ENCODE peak calls at places on chromosomes 5 and 9, in nine cellular contexts. One of them, this sample, is unnamed.

GRCh38 chr5:111942661-111943401 is 185.8 kb upstream of the NREP start:
- DNase-seq in CD4-positive, CD25-positive, alpha-beta regulatory T cell: no peak
- DNase-seq in H7: no peak
- DNase-seq in AG04450: no peak
- DNase-seq in cardiac fibroblast: peak; percentile 78
- DNase-seq in mesendoderm: no peak
- DNase-seq in body of pancreas: no peak
- DNase-seq in dorsolateral prefrontal cortex: no peak
- DNase-seq in tibial nerve: no peak
- DNase-seq in this sample: no peak

GRCh38 chr9:127968046-127968445 is 12.7 kb downstream of the EEIG1 start:
- DNase-seq in cardiac fibroblast: peak; percentile 75
- DNase-seq in CD4-positive, CD25-positive, alpha-beta regulatory T cell: no peak
- DNase-seq in dorsolateral prefrontal cortex: no peak
- DNase-seq in mesendoderm: peak; percentile 39
- DNase-seq in H7: no peak
- DNase-seq in tibial nerve: no peak
- DNase-seq in body of pancreas: no peak
- DNase-seq in AG04450: no peak
- DNase-seq in this sample: no peak

GRCh38 chr9:445033-445432 is 230.4 kb downstream of the DOCK8 start:
- DNase-seq in cardiac fibroblast: peak; percentile 18
- DNase-seq in AG04450: no peak
- DNase-seq in CD4-positive, CD25-positive, alpha-beta regulatory T cell: no peak
- DNase-seq in H7: no peak
- DNase-seq in tibial nerve: no peak
- DNase-seq in mesendoderm: no peak
- DNase-seq in dorsolateral prefrontal cortex: no peak
- DNase-seq in body of pancreas: no peak
- DNase-seq in this sample: peak; percentile 39

GRCh38 chr9:71719585-71719984 is 48.7 kb downstream of the CEMIP2 start:
- DNase-seq in AG04450: no peak
- DNase-seq in tibial nerve: no peak
- DNase-seq in body of pancreas: peak; percentile 46
- DNase-seq in H7: no peak
- DNase-seq in cardiac fibroblast: peak; percentile 88
- DNase-seq in dorsolateral prefrontal cortex: no peak
- DNase-seq in CD4-positive, CD25-positive, alpha-beta regulatory T cell: no peak
- DNase-seq in mesendoderm: no peak
- DNase-seq in this sample: no peak

GRCh38 chr5:53130206-53130605 is 20.6 kb upstream of the MOCS2 start:
- DNase-seq in CD4-positive, CD25-positive, alpha-beta regulatory T cell: no peak
- DNase-seq in tibial nerve: no peak
- DNase-seq in cardiac fibroblast: peak; percentile 58
- DNase-seq in body of pancreas: no peak
- DNase-seq in mesendoderm: no peak
- DNase-seq in AG04450: no peak
- DNase-seq in H7: no peak
- DNase-seq in dorsolateral prefrontal cortex: no peak
- DNase-seq in this sample: no peak

GRCh38 chr5:87686018-87686417 is 273.3 kb upstream of the CCNH start:
- DNase-seq in H7: no peak
- DNase-seq in dorsolateral prefrontal cortex: no peak
- DNase-seq in AG04450: no peak
- DNase-seq in cardiac fibroblast: no peak
- DNase-seq in CD4-positive, CD25-positive, alpha-beta regulatory T cell: no peak
- DNase-seq in mesendoderm: no peak
- DNase-seq in body of pancreas: no peak
- DNase-seq in tibial nerve: no peak
- DNase-seq in this sample: no peak

GRCh38 chr9:137370865-137371520 is 52.0 kb downstream of the EXD3 start:
- DNase-seq in cardiac fibroblast: no peak
- DNase-seq in tibial nerve: no peak
- DNase-seq in AG04450: no peak
- DNase-seq in H7: no peak
- DNase-seq in CD4-positive, CD25-positive, alpha-beta regulatory T cell: no peak
- DNase-seq in body of pancreas: peak; percentile 45
- DNase-seq in mesendoderm: no peak
- DNase-seq in dorsolateral prefrontal cortex: peak; percentile 60
- DNase-seq in this sample: no peak

GRCh38 chr9:84781431-84781830 is 111.9 kb downstream of the NTRK2 start:
- DNase-seq in H7: no peak
- DNase-seq in mesendoderm: peak; percentile 39
- DNase-seq in CD4-positive, CD25-positive, alpha-beta regulatory T cell: peak; percentile 18
- DNase-seq in AG04450: no peak
- DNase-seq in body of pancreas: no peak
- DNase-seq in dorsolateral prefrontal cortex: no peak
- DNase-seq in tibial nerve: no peak
- DNase-seq in cardiac fibroblast: peak; percentile 26
- DNase-seq in this sample: no peak

GRCh38 chr5:141374627-141375026 is 936 bp downstream of the PCDHGA6 start:
- DNase-seq in body of pancreas: no peak
- DNase-seq in tibial nerve: no peak
- DNase-seq in dorsolateral prefrontal cortex: no peak
- DNase-seq in H7: no peak
- DNase-seq in AG04450: no peak
- DNase-seq in cardiac fibroblast: no peak
- DNase-seq in mesendoderm: no peak
- DNase-seq in CD4-positive, CD25-positive, alpha-beta regulatory T cell: no peak
- DNase-seq in this sample: no peak

GRCh38 chr9:131282688-131283422 is 6.5 kb upstream of the FAM78A start:
- DNase-seq in CD4-positive, CD25-positive, alpha-beta regulatory T cell: no peak
- DNase-seq in H7: peak; percentile 97
- DNase-seq in cardiac fibroblast: peak; percentile 18
- DNase-seq in dorsolateral prefrontal cortex: no peak
- DNase-seq in mesendoderm: peak; percentile 80
- DNase-seq in AG04450: no peak
- DNase-seq in body of pancreas: no peak
- DNase-seq in tibial nerve: no peak
- DNase-seq in this sample: no peak

GRCh38 chr5:99019254-99019653 is 90.4 kb upstream of the CHD1 start:
- DNase-seq in tibial nerve: no peak
- DNase-seq in mesendoderm: no peak
- DNase-seq in H7: no peak
- DNase-seq in dorsolateral prefrontal cortex: no peak
- DNase-seq in cardiac fibroblast: peak; percentile 61
- DNase-seq in body of pancreas: no peak
- DNase-seq in CD4-positive, CD25-positive, alpha-beta regulatory T cell: no peak
- DNase-seq in AG04450: no peak
- DNase-seq in this sample: no peak

GRCh38 chr5:156934450-156935211 is 28.4 kb downstream of the TIMD4 start:
- DNase-seq in dorsolateral prefrontal cortex: no peak
- DNase-seq in mesendoderm: peak; percentile 46
- DNase-seq in H7: peak; percentile 36
- DNase-seq in AG04450: no peak
- DNase-seq in CD4-positive, CD25-positive, alpha-beta regulatory T cell: peak; percentile 82
- DNase-seq in tibial nerve: no peak
- DNase-seq in cardiac fibroblast: no peak
- DNase-seq in body of pancreas: peak; percentile 9
- DNase-seq in this sample: no peak

GRCh38 chr5:73093943-73094342 is 26.4 kb upstream of the TMEM171 start:
- DNase-seq in dorsolateral prefrontal cortex: no peak
- DNase-seq in cardiac fibroblast: peak; percentile 85
- DNase-seq in mesendoderm: peak; percentile 56
- DNase-seq in CD4-positive, CD25-positive, alpha-beta regulatory T cell: no peak
- DNase-seq in body of pancreas: peak; percentile 16
- DNase-seq in AG04450: no peak
- DNase-seq in H7: no peak
- DNase-seq in tibial nerve: no peak
- DNase-seq in this sample: no peak

GRCh38 chr9:115202960-115203751 is 85.2 kb upstream of the TNC start:
- DNase-seq in cardiac fibroblast: peak; percentile 80
- DNase-seq in CD4-positive, CD25-positive, alpha-beta regulatory T cell: no peak
- DNase-seq in tibial nerve: no peak
- DNase-seq in H7: no peak
- DNase-seq in mesendoderm: no peak
- DNase-seq in dorsolateral prefrontal cortex: no peak
- DNase-seq in body of pancreas: no peak
- DNase-seq in AG04450: peak; percentile 92
- DNase-seq in this sample: no peak

GRCh38 chr9:138112090-138112748 is 234.6 kb downstream of the CACNA1B start:
- DNase-seq in dorsolateral prefrontal cortex: peak; percentile 43
- DNase-seq in AG04450: no peak
- DNase-seq in H7: peak; percentile 30
- DNase-seq in mesendoderm: no peak
- DNase-seq in CD4-positive, CD25-positive, alpha-beta regulatory T cell: no peak
- DNase-seq in cardiac fibroblast: no peak
- DNase-seq in tibial nerve: no peak
- DNase-seq in body of pancreas: no peak
- DNase-seq in this sample: no peak

GRCh38 chr9:108687360-108687981 is 168.3 kb downstream of the ACTL7B start:
- DNase-seq in tibial nerve: no peak
- DNase-seq in dorsolateral prefrontal cortex: no peak
- DNase-seq in body of pancreas: peak; percentile 8
- DNase-seq in AG04450: no peak
- DNase-seq in CD4-positive, CD25-positive, alpha-beta regulatory T cell: no peak
- DNase-seq in mesendoderm: peak; percentile 38
- DNase-seq in H7: no peak
- DNase-seq in cardiac fibroblast: peak; percentile 59
- DNase-seq in this sample: no peak

GRCh38 chr5:108788142-108788541 is 40.4 kb downstream of the FER start:
- DNase-seq in CD4-positive, CD25-positive, alpha-beta regulatory T cell: no peak
- DNase-seq in tibial nerve: no peak
- DNase-seq in dorsolateral prefrontal cortex: peak; percentile 80
- DNase-seq in H7: no peak
- DNase-seq in body of pancreas: peak; percentile 35
- DNase-seq in AG04450: peak; percentile 1
- DNase-seq in cardiac fibroblast: no peak
- DNase-seq in mesendoderm: no peak
- DNase-seq in this sample: no peak

GRCh38 chr9:135926402-135927194 is 19.3 kb upstream of the CAMSAP1 start:
- DNase-seq in mesendoderm: peak; percentile 27
- DNase-seq in CD4-positive, CD25-positive, alpha-beta regulatory T cell: peak; percentile 49
- DNase-seq in cardiac fibroblast: peak; percentile 78
- DNase-seq in H7: peak; percentile 58
- DNase-seq in tibial nerve: no peak
- DNase-seq in body of pancreas: peak; percentile 53
- DNase-seq in dorsolateral prefrontal cortex: no peak
- DNase-seq in AG04450: no peak
- DNase-seq in this sample: no peak

GRCh38 chr9:89986190-89986589 is 381.4 kb downstream of the GADD45G start:
- DNase-seq in tibial nerve: no peak
- DNase-seq in cardiac fibroblast: no peak
- DNase-seq in mesendoderm: no peak
- DNase-seq in body of pancreas: no peak
- DNase-seq in H7: no peak
- DNase-seq in dorsolateral prefrontal cortex: no peak
- DNase-seq in CD4-positive, CD25-positive, alpha-beta regulatory T cell: no peak
- DNase-seq in AG04450: no peak
- DNase-seq in this sample: no peak

GRCh38 chr5:93578179-93578812 is 2.7 kb downstream of the NR2F1-AS1 start:
- DNase-seq in H7: peak; percentile 30
- DNase-seq in mesendoderm: no peak
- DNase-seq in CD4-positive, CD25-positive, alpha-beta regulatory T cell: no peak
- DNase-seq in AG04450: no peak
- DNase-seq in tibial nerve: no peak
- DNase-seq in cardiac fibroblast: no peak
- DNase-seq in body of pancreas: no peak
- DNase-seq in dorsolateral prefrontal cortex: no peak
- DNase-seq in this sample: no peak
- H3K4me3 ChIP-seq in H7: no peak overlapping the region
- H3K4me3 ChIP-seq in mesendoderm: no peak overlapping the region
- H3K4me3 ChIP-seq in CD4-positive, CD25-positive, alpha-beta regulatory T cell: no peak overlapping the region
- H3K4me3 ChIP-seq in AG04450: peak overlapping the region; percentile 92
- H3K4me3 ChIP-seq in tibial nerve: peak overlapping the region; percentile 94
- H3K4me3 ChIP-seq in cardiac fibroblast: no peak overlapping the region
- H3K4me3 ChIP-seq in body of pancreas: no peak overlapping the region
- H3K4me3 ChIP-seq in dorsolateral prefrontal cortex: peak overlapping the region; percentile 75
- H3K4me3 ChIP-seq in this sample: no peak overlapping the region

GRCh38 chr9:111375817-111376564 is 46.0 kb upstream of the OR2K2 start:
- DNase-seq in dorsolateral prefrontal cortex: no peak
- DNase-seq in cardiac fibroblast: peak; percentile 63
- DNase-seq in tibial nerve: no peak
- DNase-seq in CD4-positive, CD25-positive, alpha-beta regulatory T cell: no peak
- DNase-seq in AG04450: no peak
- DNase-seq in H7: no peak
- DNase-seq in body of pancreas: no peak
- DNase-seq in mesendoderm: no peak
- DNase-seq in this sample: no peak
- H3K4me3 ChIP-seq in dorsolateral prefrontal cortex: no peak overlapping the region
- H3K4me3 ChIP-seq in cardiac fibroblast: no peak overlapping the region
- H3K4me3 ChIP-seq in tibial nerve: no peak overlapping the region
- H3K4me3 ChIP-seq in CD4-positive, CD25-positive, alpha-beta regulatory T cell: no peak overlapping the region
- H3K4me3 ChIP-seq in AG04450: no peak overlapping the region
- H3K4me3 ChIP-seq in H7: no peak overlapping the region
- H3K4me3 ChIP-seq in body of pancreas: no peak overlapping the region
- H3K4me3 ChIP-seq in mesendoderm: no peak overlapping the region
- H3K4me3 ChIP-seq in this sample: no peak overlapping the region

GRCh38 chr5:173302546-173303155 is 25.6 kb downstream of the STC2 start:
- DNase-seq in AG04450: no peak
- DNase-seq in H7: peak; percentile 64
- DNase-seq in body of pancreas: no peak
- DNase-seq in tibial nerve: no peak
- DNase-seq in dorsolateral prefrontal cortex: no peak
- DNase-seq in CD4-positive, CD25-positive, alpha-beta regulatory T cell: no peak
- DNase-seq in mesendoderm: peak; percentile 77
- DNase-seq in cardiac fibroblast: peak; percentile 79
- DNase-seq in this sample: no peak

GRCh38 chr5:173303878-173304590 is 24.2 kb downstream of the STC2 start:
- DNase-seq in CD4-positive, CD25-positive, alpha-beta regulatory T cell: no peak
- DNase-seq in dorsolateral prefrontal cortex: no peak
- DNase-seq in AG04450: no peak
- DNase-seq in body of pancreas: no peak
- DNase-seq in H7: peak; percentile 86
- DNase-seq in tibial nerve: no peak
- DNase-seq in mesendoderm: peak; percentile 94
- DNase-seq in cardiac fibroblast: no peak
- DNase-seq in this sample: no peak

GRCh38 chr5:173300389-173301047 is 27.7 kb downstream of the STC2 start:
- DNase-seq in cardiac fibroblast: no peak
- DNase-seq in CD4-positive, CD25-positive, alpha-beta regulatory T cell: no peak
- DNase-seq in H7: no peak
- DNase-seq in AG04450: no peak
- DNase-seq in body of pancreas: no peak
- DNase-seq in mesendoderm: no peak
- DNase-seq in tibial nerve: no peak
- DNase-seq in dorsolateral prefrontal cortex: no peak
- DNase-seq in this sample: no peak

GRCh38 chr5:173299820-173300219 is 28.4 kb downstream of the STC2 start:
- DNase-seq in tibial nerve: no peak
- DNase-seq in dorsolateral prefrontal cortex: no peak
- DNase-seq in H7: no peak
- DNase-seq in body of pancreas: no peak
- DNase-seq in mesendoderm: no peak
- DNase-seq in cardiac fibroblast: no peak
- DNase-seq in CD4-positive, CD25-positive, alpha-beta regulatory T cell: no peak
- DNase-seq in AG04450: no peak
- DNase-seq in this sample: no peak

GRCh38 chr5:173301695-173302545 is 26.3 kb downstream of the STC2 start:
- DNase-seq in mesendoderm: no peak
- DNase-seq in cardiac fibroblast: no peak
- DNase-seq in AG04450: no peak
- DNase-seq in body of pancreas: no peak
- DNase-seq in tibial nerve: no peak
- DNase-seq in dorsolateral prefrontal cortex: no peak
- DNase-seq in H7: no peak
- DNase-seq in CD4-positive, CD25-positive, alpha-beta regulatory T cell: no peak
- DNase-seq in this sample: no peak
- H3K4me3 ChIP-seq in mesendoderm: no peak overlapping the region
- H3K4me3 ChIP-seq in cardiac fibroblast: no peak overlapping the region
- H3K4me3 ChIP-seq in AG04450: no peak overlapping the region
- H3K4me3 ChIP-seq in body of pancreas: no peak overlapping the region
- H3K4me3 ChIP-seq in tibial nerve: no peak overlapping the region
- H3K4me3 ChIP-seq in dorsolateral prefrontal cortex: no peak overlapping the region
- H3K4me3 ChIP-seq in H7: no peak overlapping the region
- H3K4me3 ChIP-seq in CD4-positive, CD25-positive, alpha-beta regulatory T cell: no peak overlapping the region
- H3K4me3 ChIP-seq in this sample: no peak overlapping the region

GRCh38 chr5:107542428-107542827 is 128.3 kb downstream of the EFNA5 start:
- DNase-seq in H7: no peak
- DNase-seq in cardiac fibroblast: peak; percentile 98
- DNase-seq in CD4-positive, CD25-positive, alpha-beta regulatory T cell: no peak
- DNase-seq in body of pancreas: peak; percentile 94
- DNase-seq in mesendoderm: no peak
- DNase-seq in tibial nerve: peak; percentile 69
- DNase-seq in AG04450: no peak
- DNase-seq in dorsolateral prefrontal cortex: no peak
- DNase-seq in this sample: peak; percentile 86
- H3K4me3 ChIP-seq in H7: no peak overlapping the region
- H3K4me3 ChIP-seq in cardiac fibroblast: peak overlapping the region; percentile 28
- H3K4me3 ChIP-seq in CD4-positive, CD25-positive, alpha-beta regulatory T cell: no peak overlapping the region
- H3K4me3 ChIP-seq in body of pancreas: no peak overlapping the region
- H3K4me3 ChIP-seq in mesendoderm: no peak overlapping the region
- H3K4me3 ChIP-seq in tibial nerve: no peak overlapping the region
- H3K4me3 ChIP-seq in AG04450: no peak overlapping the region
- H3K4me3 ChIP-seq in dorsolateral prefrontal cortex: no peak overlapping the region
- H3K4me3 ChIP-seq in this sample: peak overlapping the region; percentile 23